ENCODE peak calls at places on chromosomes 12 and 14, in eight cellular contexts. One of them, this sample, is unnamed.
A peak's percentile ranks its signal among the peaks of the same experiment; 100 is the strongest.

GRCh38 chr12:119328111-119328510 is 6.4 kb upstream of the CCDC60 start:
- DNase-seq in effector memory CD4-positive, alpha-beta T cell: no peak
- DNase-seq in iris pigment epithelial cell: no peak
- DNase-seq in pulmonary artery endothelial cell: no peak
- DNase-seq in RWPE2: no peak
- DNase-seq in stimulated activated CD4-positive, alpha-beta T cell treated with anti-CD3 and anti-CD28 coated beads, Interleukin-4, amount 100 ng/mL, for 1 hour: no peak
- DNase-seq in central memory CD8-positive, alpha-beta T cell: no peak
- DNase-seq in activated CD8-positive, alpha-beta memory T cell treated with anti-CD3 and anti-CD28 coated beads for 4 hours: no peak
- DNase-seq in this sample: no peak

GRCh38 chr14:44897844-44898151 is 63.9 kb downstream of the KLHL28 start:
- DNase-seq in pulmonary artery endothelial cell: no peak
- DNase-seq in activated CD8-positive, alpha-beta memory T cell treated with anti-CD3 and anti-CD28 coated beads for 4 hours: no peak
- DNase-seq in stimulated activated CD4-positive, alpha-beta T cell treated with anti-CD3 and anti-CD28 coated beads, Interleukin-4, amount 100 ng/mL, for 1 hour: no peak
- DNase-seq in RWPE2: no peak
- DNase-seq in iris pigment epithelial cell: peak; percentile 60
- DNase-seq in effector memory CD4-positive, alpha-beta T cell: no peak
- DNase-seq in central memory CD8-positive, alpha-beta T cell: no peak
- DNase-seq in this sample: no peak

GRCh38 chr14:30996892-30997659 is 28.4 kb upstream of the AP4S1 start:
- DNase-seq in iris pigment epithelial cell: no peak
- DNase-seq in RWPE2: no peak
- DNase-seq in central memory CD8-positive, alpha-beta T cell: no peak
- DNase-seq in stimulated activated CD4-positive, alpha-beta T cell treated with anti-CD3 and anti-CD28 coated beads, Interleukin-4, amount 100 ng/mL, for 1 hour: no peak
- DNase-seq in pulmonary artery endothelial cell: no peak
- DNase-seq in effector memory CD4-positive, alpha-beta T cell: no peak
- DNase-seq in activated CD8-positive, alpha-beta memory T cell treated with anti-CD3 and anti-CD28 coated beads for 4 hours: no peak
- DNase-seq in this sample: no peak

GRCh38 chr14:24441904-24442239 is 704 bp downstream of the SDR39U1 start:
- DNase-seq in RWPE2: no peak
- DNase-seq in effector memory CD4-positive, alpha-beta T cell: no peak
- DNase-seq in pulmonary artery endothelial cell: no peak
- DNase-seq in activated CD8-positive, alpha-beta memory T cell treated with anti-CD3 and anti-CD28 coated beads for 4 hours: no peak
- DNase-seq in central memory CD8-positive, alpha-beta T cell: no peak
- DNase-seq in iris pigment epithelial cell: peak; percentile 59
- DNase-seq in stimulated activated CD4-positive, alpha-beta T cell treated with anti-CD3 and anti-CD28 coated beads, Interleukin-4, amount 100 ng/mL, for 1 hour: no peak
- DNase-seq in this sample: no peak

GRCh38 chr12:106067606-106068205 is 71.0 kb downstream of the NUAK1 start:
- DNase-seq in activated CD8-positive, alpha-beta memory T cell treated with anti-CD3 and anti-CD28 coated beads for 4 hours: no peak
- DNase-seq in central memory CD8-positive, alpha-beta T cell: no peak
- DNase-seq in effector memory CD4-positive, alpha-beta T cell: no peak
- DNase-seq in iris pigment epithelial cell: no peak
- DNase-seq in RWPE2: no peak
- DNase-seq in stimulated activated CD4-positive, alpha-beta T cell treated with anti-CD3 and anti-CD28 coated beads, Interleukin-4, amount 100 ng/mL, for 1 hour: no peak
- DNase-seq in pulmonary artery endothelial cell: no peak
- DNase-seq in this sample: no peak

GRCh38 chr14:24241829-24242443 is 487 bp downstream of the TINF2 start:
- DNase-seq in RWPE2: peak; percentile 99
- DNase-seq in activated CD8-positive, alpha-beta memory T cell treated with anti-CD3 and anti-CD28 coated beads for 4 hours: peak; percentile 90
- DNase-seq in central memory CD8-positive, alpha-beta T cell: peak; percentile 91
- DNase-seq in stimulated activated CD4-positive, alpha-beta T cell treated with anti-CD3 and anti-CD28 coated beads, Interleukin-4, amount 100 ng/mL, for 1 hour: peak; percentile 93
- DNase-seq in pulmonary artery endothelial cell: peak; percentile 74
- DNase-seq in effector memory CD4-positive, alpha-beta T cell: peak; percentile 87
- DNase-seq in iris pigment epithelial cell: peak; percentile 94
- DNase-seq in this sample: peak; percentile 94

GRCh38 chr14:61524211-61524806 is 171.0 kb upstream of the HIF1A start:
- DNase-seq in central memory CD8-positive, alpha-beta T cell: no peak
- DNase-seq in RWPE2: no peak
- DNase-seq in pulmonary artery endothelial cell: peak; percentile 68
- DNase-seq in stimulated activated CD4-positive, alpha-beta T cell treated with anti-CD3 and anti-CD28 coated beads, Interleukin-4, amount 100 ng/mL, for 1 hour: no peak
- DNase-seq in iris pigment epithelial cell: peak; percentile 86
- DNase-seq in effector memory CD4-positive, alpha-beta T cell: no peak
- DNase-seq in activated CD8-positive, alpha-beta memory T cell treated with anti-CD3 and anti-CD28 coated beads for 4 hours: no peak
- DNase-seq in this sample: peak; percentile 74

GRCh38 chr14:63564318-63564717 is 21.1 kb upstream of the PPP2R5E start:
- DNase-seq in pulmonary artery endothelial cell: no peak
- DNase-seq in RWPE2: no peak
- DNase-seq in stimulated activated CD4-positive, alpha-beta T cell treated with anti-CD3 and anti-CD28 coated beads, Interleukin-4, amount 100 ng/mL, for 1 hour: no peak
- DNase-seq in central memory CD8-positive, alpha-beta T cell: no peak
- DNase-seq in activated CD8-positive, alpha-beta memory T cell treated with anti-CD3 and anti-CD28 coated beads for 4 hours: no peak
- DNase-seq in iris pigment epithelial cell: peak; percentile 32
- DNase-seq in effector memory CD4-positive, alpha-beta T cell: no peak
- DNase-seq in this sample: no peak

GRCh38 chr14:93051600-93052546 is 63.9 kb downstream of the ITPK1 start:
- DNase-seq in stimulated activated CD4-positive, alpha-beta T cell treated with anti-CD3 and anti-CD28 coated beads, Interleukin-4, amount 100 ng/mL, for 1 hour: no peak
- DNase-seq in pulmonary artery endothelial cell: no peak
- DNase-seq in iris pigment epithelial cell: no peak
- DNase-seq in effector memory CD4-positive, alpha-beta T cell: no peak
- DNase-seq in central memory CD8-positive, alpha-beta T cell: no peak
- DNase-seq in RWPE2: no peak
- DNase-seq in activated CD8-positive, alpha-beta memory T cell treated with anti-CD3 and anti-CD28 coated beads for 4 hours: no peak
- DNase-seq in this sample: no peak

GRCh38 chr12:26918321-26919215 is 19.2 kb downstream of the INTS13 start:
- DNase-seq in pulmonary artery endothelial cell: no peak
- DNase-seq in stimulated activated CD4-positive, alpha-beta T cell treated with anti-CD3 and anti-CD28 coated beads, Interleukin-4, amount 100 ng/mL, for 1 hour: no peak
- DNase-seq in central memory CD8-positive, alpha-beta T cell: no peak
- DNase-seq in effector memory CD4-positive, alpha-beta T cell: no peak
- DNase-seq in RWPE2: no peak
- DNase-seq in iris pigment epithelial cell: peak; percentile 35
- DNase-seq in activated CD8-positive, alpha-beta memory T cell treated with anti-CD3 and anti-CD28 coated beads for 4 hours: no peak
- DNase-seq in this sample: no peak

GRCh38 chr14:38867561-38868150 is 235.4 kb downstream of the SEC23A start:
- DNase-seq in iris pigment epithelial cell: peak; percentile 79
- DNase-seq in RWPE2: no peak
- DNase-seq in activated CD8-positive, alpha-beta memory T cell treated with anti-CD3 and anti-CD28 coated beads for 4 hours: peak; percentile 28
- DNase-seq in pulmonary artery endothelial cell: peak; percentile 82
- DNase-seq in effector memory CD4-positive, alpha-beta T cell: no peak
- DNase-seq in stimulated activated CD4-positive, alpha-beta T cell treated with anti-CD3 and anti-CD28 coated beads, Interleukin-4, amount 100 ng/mL, for 1 hour: peak; percentile 34
- DNase-seq in central memory CD8-positive, alpha-beta T cell: no peak
- DNase-seq in this sample: peak; percentile 71

GRCh38 chr14:77601846-77602609 is 14.4 kb downstream of the SPTLC2 start:
- DNase-seq in stimulated activated CD4-positive, alpha-beta T cell treated with anti-CD3 and anti-CD28 coated beads, Interleukin-4, amount 100 ng/mL, for 1 hour: no peak
- DNase-seq in pulmonary artery endothelial cell: no peak
- DNase-seq in central memory CD8-positive, alpha-beta T cell: no peak
- DNase-seq in activated CD8-positive, alpha-beta memory T cell treated with anti-CD3 and anti-CD28 coated beads for 4 hours: no peak
- DNase-seq in effector memory CD4-positive, alpha-beta T cell: no peak
- DNase-seq in RWPE2: no peak
- DNase-seq in iris pigment epithelial cell: no peak
- DNase-seq in this sample: no peak

GRCh38 chr12:13582421-13582820 is 385.9 kb downstream of the EMP1 start:
- DNase-seq in central memory CD8-positive, alpha-beta T cell: no peak
- DNase-seq in effector memory CD4-positive, alpha-beta T cell: no peak
- DNase-seq in stimulated activated CD4-positive, alpha-beta T cell treated with anti-CD3 and anti-CD28 coated beads, Interleukin-4, amount 100 ng/mL, for 1 hour: no peak
- DNase-seq in iris pigment epithelial cell: no peak
- DNase-seq in RWPE2: no peak
- DNase-seq in pulmonary artery endothelial cell: no peak
- DNase-seq in activated CD8-positive, alpha-beta memory T cell treated with anti-CD3 and anti-CD28 coated beads for 4 hours: no peak
- DNase-seq in this sample: no peak

GRCh38 chr14:75279739-75280447 is 1.3 kb downstream of the FOS start:
- DNase-seq in activated CD8-positive, alpha-beta memory T cell treated with anti-CD3 and anti-CD28 coated beads for 4 hours: no peak
- DNase-seq in pulmonary artery endothelial cell: no peak
- DNase-seq in central memory CD8-positive, alpha-beta T cell: peak; percentile 32
- DNase-seq in effector memory CD4-positive, alpha-beta T cell: no peak
- DNase-seq in RWPE2: peak; percentile 76
- DNase-seq in iris pigment epithelial cell: peak; percentile 25
- DNase-seq in stimulated activated CD4-positive, alpha-beta T cell treated with anti-CD3 and anti-CD28 coated beads, Interleukin-4, amount 100 ng/mL, for 1 hour: no peak
- DNase-seq in this sample: no peak

GRCh38 chr12:49538740-49539403 is at the start of gene KCNH3:
- DNase-seq in activated CD8-positive, alpha-beta memory T cell treated with anti-CD3 and anti-CD28 coated beads for 4 hours: peak; percentile 79
- DNase-seq in central memory CD8-positive, alpha-beta T cell: peak; percentile 61
- DNase-seq in iris pigment epithelial cell: peak; percentile 55
- DNase-seq in RWPE2: peak; percentile 84
- DNase-seq in pulmonary artery endothelial cell: no peak
- DNase-seq in stimulated activated CD4-positive, alpha-beta T cell treated with anti-CD3 and anti-CD28 coated beads, Interleukin-4, amount 100 ng/mL, for 1 hour: peak; percentile 82
- DNase-seq in effector memory CD4-positive, alpha-beta T cell: peak; percentile 87
- DNase-seq in this sample: peak; percentile 83

GRCh38 chr12:93990832-93991748 is 157.3 kb upstream of the PLXNC1 start:
- DNase-seq in central memory CD8-positive, alpha-beta T cell: no peak
- DNase-seq in iris pigment epithelial cell: peak; percentile 60
- DNase-seq in pulmonary artery endothelial cell: no peak
- DNase-seq in RWPE2: no peak
- DNase-seq in effector memory CD4-positive, alpha-beta T cell: no peak
- DNase-seq in activated CD8-positive, alpha-beta memory T cell treated with anti-CD3 and anti-CD28 coated beads for 4 hours: no peak
- DNase-seq in stimulated activated CD4-positive, alpha-beta T cell treated with anti-CD3 and anti-CD28 coated beads, Interleukin-4, amount 100 ng/mL, for 1 hour: no peak
- DNase-seq in this sample: no peak

GRCh38 chr12:25958254-25959068 is at the start of gene RASSF8:
- DNase-seq in iris pigment epithelial cell: peak; percentile 81
- DNase-seq in activated CD8-positive, alpha-beta memory T cell treated with anti-CD3 and anti-CD28 coated beads for 4 hours: no peak
- DNase-seq in RWPE2: no peak
- DNase-seq in stimulated activated CD4-positive, alpha-beta T cell treated with anti-CD3 and anti-CD28 coated beads, Interleukin-4, amount 100 ng/mL, for 1 hour: peak; percentile 4
- DNase-seq in effector memory CD4-positive, alpha-beta T cell: no peak
- DNase-seq in central memory CD8-positive, alpha-beta T cell: no peak
- DNase-seq in pulmonary artery endothelial cell: no peak
- DNase-seq in this sample: peak; percentile 62

GRCh38 chr14:99024926-99025325 is 247.1 kb downstream of the BCL11B start:
- DNase-seq in central memory CD8-positive, alpha-beta T cell: no peak
- DNase-seq in iris pigment epithelial cell: no peak
- DNase-seq in effector memory CD4-positive, alpha-beta T cell: no peak
- DNase-seq in stimulated activated CD4-positive, alpha-beta T cell treated with anti-CD3 and anti-CD28 coated beads, Interleukin-4, amount 100 ng/mL, for 1 hour: no peak
- DNase-seq in activated CD8-positive, alpha-beta memory T cell treated with anti-CD3 and anti-CD28 coated beads for 4 hours: no peak
- DNase-seq in RWPE2: peak; percentile 21
- DNase-seq in pulmonary artery endothelial cell: no peak
- DNase-seq in this sample: no peak

GRCh38 chr12:69154585-69155363 is 84.6 kb upstream of the CPSF6 start:
- DNase-seq in stimulated activated CD4-positive, alpha-beta T cell treated with anti-CD3 and anti-CD28 coated beads, Interleukin-4, amount 100 ng/mL, for 1 hour: peak; percentile 78
- DNase-seq in RWPE2: no peak
- DNase-seq in activated CD8-positive, alpha-beta memory T cell treated with anti-CD3 and anti-CD28 coated beads for 4 hours: peak; percentile 60
- DNase-seq in pulmonary artery endothelial cell: peak; percentile 3
- DNase-seq in central memory CD8-positive, alpha-beta T cell: peak; percentile 68
- DNase-seq in effector memory CD4-positive, alpha-beta T cell: peak; percentile 57
- DNase-seq in iris pigment epithelial cell: peak; percentile 50
- DNase-seq in this sample: peak; percentile 72

GRCh38 chr12:50505386-50505827 is 622 bp downstream of the DIP2B start:
- DNase-seq in RWPE2: no peak
- DNase-seq in activated CD8-positive, alpha-beta memory T cell treated with anti-CD3 and anti-CD28 coated beads for 4 hours: no peak
- DNase-seq in iris pigment epithelial cell: no peak
- DNase-seq in stimulated activated CD4-positive, alpha-beta T cell treated with anti-CD3 and anti-CD28 coated beads, Interleukin-4, amount 100 ng/mL, for 1 hour: peak; percentile 40
- DNase-seq in pulmonary artery endothelial cell: no peak
- DNase-seq in central memory CD8-positive, alpha-beta T cell: no peak
- DNase-seq in effector memory CD4-positive, alpha-beta T cell: no peak
- DNase-seq in this sample: peak; percentile 29

GRCh38 chr14:46063872-46064271 is 587.7 kb downstream of the RPL10L start:
- DNase-seq in stimulated activated CD4-positive, alpha-beta T cell treated with anti-CD3 and anti-CD28 coated beads, Interleukin-4, amount 100 ng/mL, for 1 hour: no peak
- DNase-seq in activated CD8-positive, alpha-beta memory T cell treated with anti-CD3 and anti-CD28 coated beads for 4 hours: no peak
- DNase-seq in iris pigment epithelial cell: no peak
- DNase-seq in RWPE2: no peak
- DNase-seq in pulmonary artery endothelial cell: no peak
- DNase-seq in central memory CD8-positive, alpha-beta T cell: no peak
- DNase-seq in effector memory CD4-positive, alpha-beta T cell: no peak
- DNase-seq in this sample: no peak

GRCh38 chr14:34710744-34711143 is 3.6 kb downstream of the CFL2 start:
- DNase-seq in RWPE2: no peak
- DNase-seq in effector memory CD4-positive, alpha-beta T cell: no peak
- DNase-seq in activated CD8-positive, alpha-beta memory T cell treated with anti-CD3 and anti-CD28 coated beads for 4 hours: no peak
- DNase-seq in central memory CD8-positive, alpha-beta T cell: no peak
- DNase-seq in pulmonary artery endothelial cell: no peak
- DNase-seq in iris pigment epithelial cell: peak; percentile 44
- DNase-seq in stimulated activated CD4-positive, alpha-beta T cell treated with anti-CD3 and anti-CD28 coated beads, Interleukin-4, amount 100 ng/mL, for 1 hour: no peak
- DNase-seq in this sample: no peak

GRCh38 chr12:12902036-12902435 is 10.7 kb downstream of the GPRC5A start:
- DNase-seq in iris pigment epithelial cell: peak; percentile 86
- DNase-seq in pulmonary artery endothelial cell: no peak
- DNase-seq in central memory CD8-positive, alpha-beta T cell: no peak
- DNase-seq in effector memory CD4-positive, alpha-beta T cell: no peak
- DNase-seq in RWPE2: no peak
- DNase-seq in activated CD8-positive, alpha-beta memory T cell treated with anti-CD3 and anti-CD28 coated beads for 4 hours: no peak
- DNase-seq in stimulated activated CD4-positive, alpha-beta T cell treated with anti-CD3 and anti-CD28 coated beads, Interleukin-4, amount 100 ng/mL, for 1 hour: no peak
- DNase-seq in this sample: no peak

GRCh38 chr12:67747869-67748760 is 99.6 kb downstream of the DYRK2 start:
- DNase-seq in central memory CD8-positive, alpha-beta T cell: no peak
- DNase-seq in pulmonary artery endothelial cell: no peak
- DNase-seq in effector memory CD4-positive, alpha-beta T cell: no peak
- DNase-seq in RWPE2: no peak
- DNase-seq in stimulated activated CD4-positive, alpha-beta T cell treated with anti-CD3 and anti-CD28 coated beads, Interleukin-4, amount 100 ng/mL, for 1 hour: no peak
- DNase-seq in activated CD8-positive, alpha-beta memory T cell treated with anti-CD3 and anti-CD28 coated beads for 4 hours: no peak
- DNase-seq in iris pigment epithelial cell: peak; percentile 63
- DNase-seq in this sample: no peak

GRCh38 chr14:68401855-68402254 is 391.0 kb downstream of the ZFP36L1 start:
- DNase-seq in effector memory CD4-positive, alpha-beta T cell: no peak
- DNase-seq in stimulated activated CD4-positive, alpha-beta T cell treated with anti-CD3 and anti-CD28 coated beads, Interleukin-4, amount 100 ng/mL, for 1 hour: no peak
- DNase-seq in central memory CD8-positive, alpha-beta T cell: no peak
- DNase-seq in activated CD8-positive, alpha-beta memory T cell treated with anti-CD3 and anti-CD28 coated beads for 4 hours: no peak
- DNase-seq in RWPE2: no peak
- DNase-seq in pulmonary artery endothelial cell: no peak
- DNase-seq in iris pigment epithelial cell: no peak
- DNase-seq in this sample: no peak

GRCh38 chr14:73591690-73592448 is at the start of gene ACOT4:
- DNase-seq in RWPE2: no peak
- DNase-seq in activated CD8-positive, alpha-beta memory T cell treated with anti-CD3 and anti-CD28 coated beads for 4 hours: peak; percentile 26
- DNase-seq in iris pigment epithelial cell: peak; percentile 48
- DNase-seq in effector memory CD4-positive, alpha-beta T cell: peak; percentile 13
- DNase-seq in central memory CD8-positive, alpha-beta T cell: peak; percentile 51
- DNase-seq in stimulated activated CD4-positive, alpha-beta T cell treated with anti-CD3 and anti-CD28 coated beads, Interleukin-4, amount 100 ng/mL, for 1 hour: peak; percentile 57
- DNase-seq in pulmonary artery endothelial cell: no peak
- DNase-seq in this sample: peak; percentile 40

GRCh38 chr14:76968621-76969063 is 59.9 kb downstream of the IRF2BPL start:
- DNase-seq in pulmonary artery endothelial cell: no peak
- DNase-seq in effector memory CD4-positive, alpha-beta T cell: no peak
- DNase-seq in activated CD8-positive, alpha-beta memory T cell treated with anti-CD3 and anti-CD28 coated beads for 4 hours: no peak
- DNase-seq in RWPE2: no peak
- DNase-seq in central memory CD8-positive, alpha-beta T cell: no peak
- DNase-seq in iris pigment epithelial cell: no peak
- DNase-seq in stimulated activated CD4-positive, alpha-beta T cell treated with anti-CD3 and anti-CD28 coated beads, Interleukin-4, amount 100 ng/mL, for 1 hour: no peak
- DNase-seq in this sample: no peak